ENCODE peak calls at places on chromosomes 16 and 17, in ten cellular contexts. One of them, this sample, is unnamed.

GRCh38 chr16:56749806-56750491 is 20.0 kb downstream of the NUP93 start:
- DNase-seq in tibial artery: no peak
- DNase-seq in heart right ventricle: no peak
- DNase-seq in CD8-positive, alpha-beta T cell: no peak
- DNase-seq in neuronal stem cell: no peak
- DNase-seq in GM23338: no peak
- DNase-seq in pancreas: no peak
- DNase-seq in upper lobe of right lung: no peak
- DNase-seq in hepatocyte: no peak
- DNase-seq in osteoblast: no peak
- DNase-seq in this sample: no peak

GRCh38 chr17:47304191-47304590 is 19.6 kb upstream of the EFCAB13 start:
- DNase-seq in tibial artery: no peak
- DNase-seq in heart right ventricle: no peak
- DNase-seq in CD8-positive, alpha-beta T cell: no peak
- DNase-seq in neuronal stem cell: no peak
- DNase-seq in GM23338: no peak
- DNase-seq in pancreas: no peak
- DNase-seq in upper lobe of right lung: no peak
- DNase-seq in hepatocyte: no peak
- DNase-seq in osteoblast: no peak
- DNase-seq in this sample: no peak

GRCh38 chr16:67430504-67431076 is 331 bp upstream of the HSD11B2 start:
- DNase-seq in tibial artery: no peak
- DNase-seq in heart right ventricle: no peak
- DNase-seq in CD8-positive, alpha-beta T cell: no peak
- DNase-seq in neuronal stem cell: peak
- DNase-seq in GM23338: peak
- DNase-seq in pancreas: peak
- DNase-seq in upper lobe of right lung: peak
- DNase-seq in hepatocyte: peak
- DNase-seq in osteoblast: peak
- DNase-seq in this sample: no peak

GRCh38 chr17:27430882-27431491 is 25.3 kb upstream of the KSR1 start:
- DNase-seq in tibial artery: no peak
- DNase-seq in heart right ventricle: peak
- DNase-seq in CD8-positive, alpha-beta T cell: no peak
- DNase-seq in neuronal stem cell: peak
- DNase-seq in GM23338: peak
- DNase-seq in pancreas: peak
- DNase-seq in upper lobe of right lung: peak
- DNase-seq in hepatocyte: peak
- DNase-seq in osteoblast: no peak
- DNase-seq in this sample: peak

GRCh38 chr17:59361386-59361785 is 29.9 kb downstream of the YPEL2 start:
- DNase-seq in tibial artery: no peak
- DNase-seq in heart right ventricle: no peak
- DNase-seq in CD8-positive, alpha-beta T cell: no peak
- DNase-seq in neuronal stem cell: no peak
- DNase-seq in GM23338: no peak
- DNase-seq in pancreas: no peak
- DNase-seq in upper lobe of right lung: no peak
- DNase-seq in hepatocyte: no peak
- DNase-seq in osteoblast: no peak
- DNase-seq in this sample: no peak

GRCh38 chr16:3362931-3363330 is 7.2 kb downstream of the OR2C1 start:
- DNase-seq in tibial artery: no peak
- DNase-seq in heart right ventricle: no peak
- DNase-seq in CD8-positive, alpha-beta T cell: no peak
- DNase-seq in neuronal stem cell: no peak
- DNase-seq in GM23338: no peak
- DNase-seq in pancreas: no peak
- DNase-seq in upper lobe of right lung: no peak
- DNase-seq in hepatocyte: no peak
- DNase-seq in osteoblast: no peak
- DNase-seq in this sample: no peak

GRCh38 chr17:7476474-7476873 is 3.0 kb downstream of the ZBTB4 start:
- DNase-seq in tibial artery: no peak
- DNase-seq in heart right ventricle: no peak
- DNase-seq in CD8-positive, alpha-beta T cell: no peak
- DNase-seq in neuronal stem cell: no peak
- DNase-seq in GM23338: no peak
- DNase-seq in pancreas: no peak
- DNase-seq in upper lobe of right lung: no peak
- DNase-seq in hepatocyte: peak
- DNase-seq in osteoblast: peak
- DNase-seq in this sample: peak

GRCh38 chr17:71679832-71680231 is 441.0 kb upstream of the SOX9 start:
- DNase-seq in tibial artery: no peak
- DNase-seq in heart right ventricle: no peak
- DNase-seq in CD8-positive, alpha-beta T cell: no peak
- DNase-seq in neuronal stem cell: no peak
- DNase-seq in GM23338: no peak
- DNase-seq in pancreas: no peak
- DNase-seq in upper lobe of right lung: no peak
- DNase-seq in hepatocyte: no peak
- DNase-seq in osteoblast: no peak
- DNase-seq in this sample: no peak

GRCh38 chr16:31138621-31139578 is 3.4 kb upstream of the PRSS8 start:
- DNase-seq in tibial artery: no peak
- DNase-seq in heart right ventricle: no peak
- DNase-seq in CD8-positive, alpha-beta T cell: no peak
- DNase-seq in neuronal stem cell: no peak
- DNase-seq in GM23338: peak
- DNase-seq in pancreas: peak
- DNase-seq in upper lobe of right lung: peak
- DNase-seq in hepatocyte: peak
- DNase-seq in osteoblast: peak
- DNase-seq in this sample: peak

GRCh38 chr16:49932943-49933342 is 77.0 kb upstream of the ZNF423 start:
- DNase-seq in tibial artery: no peak
- DNase-seq in heart right ventricle: peak
- DNase-seq in CD8-positive, alpha-beta T cell: no peak
- DNase-seq in neuronal stem cell: no peak
- DNase-seq in GM23338: no peak
- DNase-seq in pancreas: no peak
- DNase-seq in upper lobe of right lung: peak
- DNase-seq in hepatocyte: no peak
- DNase-seq in osteoblast: no peak
- DNase-seq in this sample: peak

GRCh38 chr16:67447508-67448076 is 16.7 kb downstream of the HSD11B2 start:
- DNase-seq in tibial artery: no peak
- DNase-seq in heart right ventricle: peak
- DNase-seq in CD8-positive, alpha-beta T cell: peak
- DNase-seq in neuronal stem cell: no peak
- DNase-seq in GM23338: peak
- DNase-seq in pancreas: peak
- DNase-seq in upper lobe of right lung: no peak
- DNase-seq in hepatocyte: no peak
- DNase-seq in osteoblast: peak
- DNase-seq in this sample: peak

GRCh38 chr17:79050591-79050990 is 24.0 kb upstream of the ENGASE start:
- DNase-seq in tibial artery: no peak
- DNase-seq in heart right ventricle: no peak
- DNase-seq in CD8-positive, alpha-beta T cell: no peak
- DNase-seq in neuronal stem cell: no peak
- DNase-seq in GM23338: no peak
- DNase-seq in pancreas: no peak
- DNase-seq in upper lobe of right lung: peak
- DNase-seq in hepatocyte: no peak
- DNase-seq in osteoblast: no peak
- DNase-seq in this sample: no peak

GRCh38 chr17:9647014-9647413 is 1.7 kb downstream of the USP43 start:
- DNase-seq in tibial artery: no peak
- DNase-seq in heart right ventricle: no peak
- DNase-seq in CD8-positive, alpha-beta T cell: no peak
- DNase-seq in neuronal stem cell: peak
- DNase-seq in GM23338: peak
- DNase-seq in pancreas: peak
- DNase-seq in upper lobe of right lung: no peak
- DNase-seq in hepatocyte: peak
- DNase-seq in osteoblast: no peak
- DNase-seq in this sample: peak

GRCh38 chr17:9644910-9645751 is at the start of gene USP43:
- DNase-seq in tibial artery: no peak
- DNase-seq in heart right ventricle: no peak
- DNase-seq in CD8-positive, alpha-beta T cell: no peak
- DNase-seq in neuronal stem cell: peak
- DNase-seq in GM23338: peak
- DNase-seq in pancreas: peak
- DNase-seq in upper lobe of right lung: peak
- DNase-seq in hepatocyte: peak
- DNase-seq in osteoblast: peak
- DNase-seq in this sample: peak

GRCh38 chr17:9645858-9646555 is 690 bp downstream of the USP43 start:
- DNase-seq in tibial artery: no peak
- DNase-seq in heart right ventricle: peak
- DNase-seq in CD8-positive, alpha-beta T cell: no peak
- DNase-seq in neuronal stem cell: peak
- DNase-seq in GM23338: peak
- DNase-seq in pancreas: peak
- DNase-seq in upper lobe of right lung: peak
- DNase-seq in hepatocyte: peak
- DNase-seq in osteoblast: no peak
- DNase-seq in this sample: peak

GRCh38 chr17:9648521-9649110 is 3.3 kb downstream of the USP43 start:
- DNase-seq in tibial artery: no peak
- DNase-seq in heart right ventricle: no peak
- DNase-seq in CD8-positive, alpha-beta T cell: no peak
- DNase-seq in neuronal stem cell: no peak
- DNase-seq in GM23338: peak
- DNase-seq in pancreas: no peak
- DNase-seq in upper lobe of right lung: no peak
- DNase-seq in hepatocyte: no peak
- DNase-seq in osteoblast: no peak
- DNase-seq in this sample: peak

GRCh38 chr17:9646556-9646905 is 1.2 kb downstream of the USP43 start:
- DNase-seq in tibial artery: no peak
- DNase-seq in heart right ventricle: no peak
- DNase-seq in CD8-positive, alpha-beta T cell: no peak
- DNase-seq in neuronal stem cell: peak
- DNase-seq in GM23338: peak
- DNase-seq in pancreas: no peak
- DNase-seq in upper lobe of right lung: no peak
- DNase-seq in hepatocyte: no peak
- DNase-seq in osteoblast: no peak
- DNase-seq in this sample: no peak
- H3K4me3 ChIP-seq in tibial artery: no peak
- H3K4me3 ChIP-seq in heart right ventricle: no peak
- H3K4me3 ChIP-seq in CD8-positive, alpha-beta T cell: no peak
- H3K4me3 ChIP-seq in neuronal stem cell: no peak
- H3K4me3 ChIP-seq in GM23338: peak
- H3K4me3 ChIP-seq in pancreas: peak
- H3K4me3 ChIP-seq in upper lobe of right lung: peak
- H3K4me3 ChIP-seq in hepatocyte: peak
- H3K4me3 ChIP-seq in osteoblast: no peak
- H3K4me3 ChIP-seq in this sample: peak

DNA sequence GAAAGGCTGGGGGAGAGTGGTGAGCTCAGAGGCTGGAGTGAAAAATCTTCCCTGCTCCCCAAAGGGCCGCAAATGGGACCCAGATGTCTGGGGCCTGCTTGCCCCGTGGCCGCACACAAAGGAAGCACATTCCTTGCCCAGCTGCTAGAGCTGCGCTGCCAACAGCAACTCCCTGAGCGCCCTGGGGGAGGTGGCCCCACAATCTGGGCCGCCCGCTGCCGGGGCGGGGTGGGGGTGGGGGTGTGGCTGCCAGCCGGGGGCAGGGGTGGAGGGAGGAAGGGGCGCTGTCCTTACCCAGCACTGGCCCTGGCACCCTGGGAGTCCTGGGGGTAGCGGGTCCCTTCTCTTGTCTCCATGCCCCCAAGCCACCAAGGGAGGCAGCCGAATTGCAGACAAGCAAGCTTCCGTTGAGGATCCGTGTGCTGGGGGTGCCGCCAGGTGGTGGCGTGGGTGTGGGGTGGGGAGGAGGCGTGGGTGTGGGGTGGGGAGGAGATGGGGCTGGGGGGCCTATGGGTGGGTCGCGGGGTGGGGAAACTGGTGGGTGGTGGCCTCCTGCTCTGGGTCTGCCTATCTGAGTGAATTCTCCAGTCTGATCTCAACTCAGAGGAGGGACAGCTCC is 48.4 kb upstream of the PABPN1L start:
- DNase-seq in tibial artery: no peak
- DNase-seq in heart right ventricle: no peak
- DNase-seq in CD8-positive, alpha-beta T cell: no peak
- DNase-seq in neuronal stem cell: no peak
- DNase-seq in GM23338: no peak
- DNase-seq in pancreas: no peak
- DNase-seq in upper lobe of right lung: no peak
- DNase-seq in hepatocyte: no peak
- DNase-seq in osteoblast: peak
- DNase-seq in this sample: peak
- H3K4me3 ChIP-seq in tibial artery: no peak
- H3K4me3 ChIP-seq in heart right ventricle: no peak
- H3K4me3 ChIP-seq in CD8-positive, alpha-beta T cell: no peak
- H3K4me3 ChIP-seq in neuronal stem cell: no peak
- H3K4me3 ChIP-seq in GM23338: no peak
- H3K4me3 ChIP-seq in pancreas: no peak
- H3K4me3 ChIP-seq in upper lobe of right lung: no peak
- H3K4me3 ChIP-seq in hepatocyte: no peak
- H3K4me3 ChIP-seq in osteoblast: no peak
- H3K4me3 ChIP-seq in this sample: no peak

DNA sequence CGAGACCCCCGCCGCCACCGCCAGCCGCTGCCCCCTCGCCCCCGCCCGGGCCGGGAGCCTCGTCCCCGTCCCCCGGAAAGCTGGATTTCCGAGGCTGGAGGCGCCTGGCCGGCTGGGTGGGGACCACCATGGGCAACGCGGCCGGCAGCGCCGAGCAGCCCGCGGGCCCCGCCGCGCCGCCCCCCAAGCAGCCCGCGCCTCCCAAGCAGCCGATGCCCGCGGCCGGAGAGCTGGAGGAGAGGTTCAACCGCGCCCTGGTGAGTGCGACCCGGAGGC is 250 bp downstream of the FMNL1 start:
- DNase-seq in tibial artery: no peak
- DNase-seq in heart right ventricle: no peak
- DNase-seq in CD8-positive, alpha-beta T cell: no peak
- DNase-seq in neuronal stem cell: no peak
- DNase-seq in GM23338: no peak
- DNase-seq in pancreas: no peak
- DNase-seq in upper lobe of right lung: no peak
- DNase-seq in hepatocyte: no peak
- DNase-seq in osteoblast: no peak
- DNase-seq in this sample: no peak
- H3K4me3 ChIP-seq in tibial artery: peak
- H3K4me3 ChIP-seq in heart right ventricle: peak
- H3K4me3 ChIP-seq in CD8-positive, alpha-beta T cell: peak
- H3K4me3 ChIP-seq in neuronal stem cell: peak
- H3K4me3 ChIP-seq in GM23338: peak
- H3K4me3 ChIP-seq in pancreas: peak
- H3K4me3 ChIP-seq in upper lobe of right lung: peak
- H3K4me3 ChIP-seq in hepatocyte: peak
- H3K4me3 ChIP-seq in osteoblast: peak
- H3K4me3 ChIP-seq in this sample: peak

DNA sequence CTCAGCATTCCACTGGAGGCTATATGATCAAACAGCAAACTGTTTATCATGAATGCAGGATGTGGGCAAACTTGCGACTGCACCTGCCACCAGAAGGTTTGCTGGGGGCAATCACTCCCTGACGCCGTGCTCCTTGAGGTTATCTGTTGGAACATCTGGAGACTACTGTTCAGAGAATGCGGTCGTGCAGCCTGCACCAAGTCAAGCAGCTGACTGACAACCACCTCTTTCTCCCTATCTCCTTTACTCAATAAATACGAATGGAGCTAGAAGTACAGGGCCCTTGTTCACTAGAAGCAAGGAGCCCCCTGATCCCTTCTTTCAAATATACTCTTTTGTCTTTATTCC is 2101.2 kb downstream of the TP53TG3F start:
- DNase-seq in tibial artery: no peak
- DNase-seq in heart right ventricle: no peak
- DNase-seq in CD8-positive, alpha-beta T cell: no peak
- DNase-seq in neuronal stem cell: no peak
- DNase-seq in GM23338: no peak
- DNase-seq in pancreas: no peak
- DNase-seq in upper lobe of right lung: no peak
- DNase-seq in hepatocyte: no peak
- DNase-seq in osteoblast: no peak
- DNase-seq in this sample: no peak
- H3K4me3 ChIP-seq in tibial artery: no peak
- H3K4me3 ChIP-seq in heart right ventricle: no peak
- H3K4me3 ChIP-seq in CD8-positive, alpha-beta T cell: no peak
- H3K4me3 ChIP-seq in neuronal stem cell: no peak
- H3K4me3 ChIP-seq in GM23338: no peak
- H3K4me3 ChIP-seq in pancreas: no peak
- H3K4me3 ChIP-seq in upper lobe of right lung: no peak
- H3K4me3 ChIP-seq in hepatocyte: no peak
- H3K4me3 ChIP-seq in osteoblast: no peak
- H3K4me3 ChIP-seq in this sample: no peak